ENCODE peak calls at places on chromosomes 7 and 10, in four cellular contexts. J is CD8-positive, alpha-beta T cell; E is CD8-positive, alpha-beta memory T cell; U is fibroblast of lung. X is an unnamed sample.

GRCh38 chr7:50953820-50954219 is 171.1 kb upstream of the GRB10 start:
- DNase-seq in J (no peak), E (no peak), U (peak; percentile 79), X (no peak)

GRCh38 chr7:120171406-120171805 is 101.6 kb upstream of the KCND2 start:
- DNase-seq in J (no peak), E (no peak), U (no peak), X (peak; percentile 66)

GRCh38 chr10:33901166-33901565 is 566.7 kb upstream of the NRP1 start:
- DNase-seq in J (no peak), E (no peak), U (peak; percentile 88), X (no peak)

GRCh38 chr10:124894569-124895215 is 47.2 kb upstream of the ZRANB1 start:
- DNase-seq in J (no peak), E (no peak), U (peak; percentile 11), X (no peak)

GRCh38 chr7:57415730-57416129 is 34.2 kb upstream of the ZNF716 start:
- DNase-seq in J (no peak), E (no peak), U (no peak), X (no peak)

GRCh38 chr7:40965745-40966144 is 737.1 kb downstream of the INHBA start:
- DNase-seq in J (no peak), E (no peak), U (no peak), X (no peak)

GRCh38 chr7:158524749-158525635 is 62.6 kb downstream of the PTPRN2 start:
- DNase-seq in J (no peak), E (no peak), U (no peak), X (no peak)

GRCh38 chr10:36366843-36367242 is 724.7 kb upstream of the FZD8 start:
- DNase-seq in J (no peak), E (no peak), U (peak; percentile 18), X (no peak)

GRCh38 chr10:129897851-129898463 is 66.1 kb downstream of the EBF3 start:
- DNase-seq in J (no peak), E (no peak), U (no peak), X (no peak)

GRCh38 chr7:152544481-152544927 is 108.7 kb upstream of the KMT2C start:
- DNase-seq in J (no peak), E (no peak), U (no peak), X (no peak)

GRCh38 chr10:99395750-99396445 is 34.5 kb downstream of the GOT1 start:
- DNase-seq in J (no peak), E (no peak), U (peak; percentile 89), X (peak; percentile 91)

GRCh38 chr7:83603644-83604043 is 45.3 kb downstream of the SEMA3E start:
- DNase-seq in J (no peak), E (no peak), U (no peak), X (no peak)

GRCh38 chr7:2309889-2310331 is 4.3 kb downstream of the SNX8 start:
- DNase-seq in J (no peak), E (no peak), U (peak; percentile 97), X (peak; percentile 53)

GRCh38 chr10:33653584-33654367 is 319.3 kb upstream of the NRP1 start:
- DNase-seq in J (no peak), E (no peak), U (peak; percentile 94), X (peak; percentile 45)

GRCh38 chr10:62651341-62651740 is 153.2 kb upstream of the ADO start:
- DNase-seq in J (no peak), E (no peak), U (peak; percentile 69), X (peak; percentile 26)

GRCh38 chr7:388461-388960 is 98.5 kb downstream of the FOXL3 start:
- DNase-seq in J (peak; percentile 19), E (no peak), U (no peak), X (no peak)

GRCh38 chr7:7475601-7476000 is 60.1 kb downstream of the COL28A1 start:
- DNase-seq in J (no peak), E (no peak), U (no peak), X (no peak)

GRCh38 chr10:19706904-19707303 is 109.3 kb upstream of the PLXDC2 start:
- DNase-seq in J (no peak), E (no peak), U (no peak), X (no peak)

GRCh38 chr10:124744688-124745055 is 494 bp upstream of the FAM53B start:
- DNase-seq in J (no peak), E (no peak), U (peak; percentile 75), X (no peak)

DNA sequence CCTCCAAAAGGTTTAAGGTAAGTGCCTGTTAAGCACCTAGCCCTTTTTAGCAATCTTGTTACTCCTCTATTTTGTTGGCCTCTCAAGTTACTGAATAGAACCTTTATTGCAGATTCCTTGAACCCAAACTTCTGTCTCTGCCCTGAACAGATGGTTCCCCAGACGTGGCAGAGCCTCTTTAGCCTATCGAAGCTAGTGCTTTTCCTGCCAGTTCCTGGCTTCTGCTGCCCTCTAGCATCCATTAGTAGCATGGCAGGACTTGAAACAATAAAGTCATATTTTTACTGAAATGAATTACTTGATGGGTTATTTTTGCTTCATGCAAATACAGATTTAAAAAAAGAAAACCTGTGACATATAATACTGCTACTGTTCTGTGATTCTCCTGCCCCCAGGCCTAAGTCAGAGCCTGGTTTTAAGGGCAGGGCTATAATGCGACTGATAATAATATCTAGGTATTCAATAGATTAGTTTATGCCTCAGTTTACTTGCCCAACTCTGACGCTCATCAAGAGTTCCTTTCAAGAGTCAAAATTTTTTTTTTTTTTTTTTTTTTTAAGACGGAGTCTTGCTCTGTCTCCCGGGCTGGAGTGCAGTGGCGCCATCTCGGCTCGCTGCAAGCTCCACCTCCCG is 84.3 kb upstream of the PHF14 start:
- DNase-seq in J (peak; percentile 52), E (peak; percentile 3), U (peak; percentile 56), X (peak; percentile 5)
- H3K27me3 ChIP-seq in J (no peaks in the 10 kb centered on the region), E (no peaks in the 10 kb centered on the region), U (no peaks in the 10 kb centered on the region), X (no peaks in the 10 kb centered on the region)

GRCh38 chr10:132027423-132027983 is 38.2 kb upstream of the JAKMIP3 start:
- DNase-seq in J (no peak), E (no peak), U (peak; percentile 22), X (no peak)

GRCh38 chr10:132028706-132029105 is 37.0 kb upstream of the JAKMIP3 start:
- DNase-seq in J (no peak), E (no peak), U (no peak), X (no peak)

GRCh38 chr10:132035476-132035875 is 30.3 kb upstream of the JAKMIP3 start:
- DNase-seq in J (no peak), E (no peak), U (no peak), X (no peak)

GRCh38 chr10:132033632-132034031 is 32.1 kb upstream of the JAKMIP3 start:
- DNase-seq in J (no peak), E (no peak), U (no peak), X (no peak)

DNA sequence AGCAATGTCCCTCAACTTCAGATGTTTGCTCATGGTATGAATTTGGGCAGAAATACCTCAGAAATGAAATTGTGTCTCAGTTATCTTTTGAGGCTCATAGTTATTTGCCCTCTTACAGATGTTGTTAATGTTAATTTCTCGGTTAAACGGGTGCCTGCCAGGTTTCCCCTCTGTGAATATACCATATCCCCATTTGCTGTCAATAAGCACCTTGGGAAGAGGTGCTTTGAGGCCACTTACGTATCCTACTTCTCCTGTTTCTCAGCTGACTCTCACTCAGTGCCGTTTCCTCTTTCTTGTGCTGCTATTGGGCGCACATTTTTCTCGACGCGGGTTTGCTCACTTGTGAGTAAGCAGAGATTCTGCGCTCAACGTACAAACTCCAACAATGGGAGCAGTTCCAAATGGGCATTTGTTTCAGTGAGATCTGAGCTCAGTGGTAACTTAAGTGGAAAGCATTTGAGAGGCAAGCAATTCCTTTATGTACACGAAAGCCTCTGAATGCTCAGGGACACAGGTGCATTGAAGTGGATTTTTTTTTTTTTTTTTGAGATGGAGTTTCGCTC is 34.8 kb upstream of the JAKMIP3 start:
- DNase-seq in J (no peak), E (no peak), U (no peak), X (no peak)
- H3K27me3 ChIP-seq in J (no peaks in the 10 kb centered on the region), E (peaks cover 6% of the 10 kb centered on the region), U (peaks cover 9% of the 10 kb centered on the region), X (peaks cover 24% of the 10 kb centered on the region)

GRCh38 chr10:117578999-117579590 is 36.5 kb downstream of the EMX2 start:
- DNase-seq in J (no peak), E (no peak), U (no peak), X (no peak)

GRCh38 chr10:117578490-117578889 is 35.9 kb downstream of the EMX2 start:
- DNase-seq in J (no peak), E (no peak), U (no peak), X (no peak)

GRCh38 chr10:117569610-117570395 is 27.3 kb downstream of the EMX2 start:
- DNase-seq in J (no peak), E (no peak), U (no peak), X (no peak)

GRCh38 chr10:117570880-117571279 is 28.3 kb downstream of the EMX2 start:
- DNase-seq in J (no peak), E (no peak), U (no peak), X (no peak)

GRCh38 chr10:117574546-117575146 is 32.1 kb downstream of the EMX2 start:
- DNase-seq in J (no peak), E (no peak), U (no peak), X (no peak)
- H3K27me3 ChIP-seq in J (no peaks in the 10 kb centered on the region), E (no peaks in the 10 kb centered on the region), U (no peaks in the 10 kb centered on the region), X (peaks cover 29% of the 10 kb centered on the region)

GRCh38 chr10:131571346-131571745 is 259.8 kb upstream of the TCERG1L start:
- DNase-seq in J (no peak), E (no peak), U (no peak), X (no peak)

GRCh38 chr10:131574363-131574706 is 262.8 kb upstream of the TCERG1L start:
- DNase-seq in J (no peak), E (no peak), U (no peak), X (no peak)

GRCh38 chr10:131571845-131572244 is 260.3 kb upstream of the TCERG1L start:
- DNase-seq in J (no peak), E (no peak), U (no peak), X (no peak)

GRCh38 chr10:131574707-131575430 is 263.3 kb upstream of the TCERG1L start:
- DNase-seq in J (no peak), E (no peak), U (no peak), X (no peak)

DNA sequence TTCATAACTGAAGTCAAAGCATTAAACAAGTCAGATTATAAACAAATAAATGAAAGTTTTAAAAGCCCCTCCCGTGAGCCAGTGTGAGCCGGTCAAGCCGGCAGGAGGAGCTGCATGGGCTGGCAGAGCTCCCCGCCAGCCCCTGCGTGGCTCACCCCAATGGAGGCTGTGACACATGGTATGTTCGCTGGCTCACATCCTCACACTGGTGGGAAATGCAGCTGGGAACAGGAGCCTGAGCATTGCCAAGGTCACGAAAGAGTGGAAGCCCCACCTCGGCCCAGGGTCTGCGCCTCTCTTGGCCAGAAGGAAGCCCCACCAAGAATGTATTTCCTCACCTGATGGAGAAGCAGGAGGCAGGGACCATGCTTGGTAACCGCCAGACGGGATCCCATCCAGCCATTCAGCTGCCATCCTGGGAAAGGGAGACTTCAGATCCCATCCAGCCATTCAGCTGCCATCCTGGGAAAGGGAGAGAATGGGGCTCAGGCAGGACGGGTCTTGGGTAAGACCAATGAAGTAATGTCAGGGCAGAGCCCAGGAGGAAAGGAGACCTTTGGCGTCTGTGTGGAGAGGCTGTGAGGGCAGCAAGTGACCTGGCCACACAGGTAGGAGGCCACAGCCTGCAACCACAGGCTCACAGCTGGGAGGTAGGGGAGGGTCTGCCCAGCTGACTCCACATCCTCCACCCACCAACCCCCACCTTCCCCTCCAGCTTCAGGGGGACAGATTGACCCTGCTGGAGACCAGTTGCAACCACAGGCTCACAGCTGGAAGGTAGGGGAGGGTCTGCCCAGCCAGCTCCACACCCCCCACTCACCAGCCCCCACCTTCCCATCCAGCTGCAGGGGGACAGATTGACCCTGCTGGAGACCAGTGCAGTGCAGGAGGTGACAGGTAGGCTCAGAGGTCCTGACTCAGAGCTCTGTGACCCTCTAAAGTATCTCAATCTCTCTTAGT is 262.0 kb upstream of the TCERG1L start:
- DNase-seq in J (no peak), E (no peak), U (no peak), X (no peak)
- H3K27me3 ChIP-seq in J (no peaks in the 10 kb centered on the region), E (no peaks in the 10 kb centered on the region), U (no peaks in the 10 kb centered on the region), X (no peaks in the 10 kb centered on the region)

X was measured in foreskin keratinocyte.